ENCODE peak calls at places on chromosome 1, in eight cellular contexts. X is C1 segment of cervical spinal cord, P is psoas muscle, I is mesenchymal stem cell, B is heart right ventricle, S is AML-193, F is A549, T is SW480. Y is an unnamed sample.

GRCh38 chr1:184669400-184669799 is 85.3 kb downstream of the EDEM3 start:
- DNase-seq in X (no peak), P (no peak), I (no peak), B (no peak), S (no peak), F (no peak), T (no peak), Y (no peak)

GRCh38 chr1:27527857-27528700 is 38.1 kb upstream of the WASF2 start:
- DNase-seq in X (peak; percentile 72), P (no peak), I (no peak), B (no peak), S (no peak), F (no peak), T (peak; percentile 88), Y (no peak)

GRCh38 chr1:177495878-177496277 is 325.1 kb downstream of the BRINP2 start:
- DNase-seq in X (no peak), P (no peak), I (no peak), B (no peak), S (no peak), F (peak; percentile 17), T (no peak), Y (no peak)

GRCh38 chr1:232568331-232568852 is 61.5 kb downstream of the SIPA1L2 start:
- DNase-seq in X (no peak), P (no peak), I (no peak), B (no peak), S (no peak), F (no peak), T (no peak), Y (no peak)

GRCh38 chr1:24513691-24514090 is 11.1 kb downstream of the RCAN3 start:
- DNase-seq in X (no peak), P (no peak), I (no peak), B (no peak), S (no peak), F (no peak), T (no peak), Y (no peak)

GRCh38 chr1:157154940-157155514 is 16.8 kb upstream of the ETV3 start:
- DNase-seq in X (peak; percentile 4), P (peak; percentile 62), I (peak; percentile 63), B (peak; percentile 85), S (no peak), F (peak; percentile 71), T (peak; percentile 63), Y (no peak)

GRCh38 chr1:119808491-119808890 is 2.8 kb downstream of the REG4 start:
- DNase-seq in X (no peak), P (no peak), I (no peak), B (no peak), S (no peak), F (no peak), T (no peak), Y (no peak)

GRCh38 chr1:15966081-15966955 is 9.6 kb downstream of the ZBTB17 start:
- DNase-seq in X (peak; percentile 40), P (no peak), I (peak; percentile 67), B (no peak), S (no peak), F (no peak), T (no peak), Y (no peak)

GRCh38 chr1:50080904-50081586 is 27.7 kb upstream of the ELAVL4 start:
- DNase-seq in X (no peak), P (no peak), I (no peak), B (no peak), S (peak; percentile 22), F (peak; percentile 6), T (peak; percentile 18), Y (no peak)

GRCh38 chr1:37670133-37670532 is 22.2 kb upstream of the CDCA8 start:
- DNase-seq in X (no peak), P (no peak), I (no peak), B (no peak), S (no peak), F (no peak), T (no peak), Y (no peak)

GRCh38 chr1:204407314-204407971 is 4.2 kb downstream of the PPP1R15B start:
- DNase-seq in X (no peak), P (no peak), I (peak; percentile 23), B (no peak), S (no peak), F (no peak), T (no peak), Y (no peak)

GRCh38 chr1:27979151-27979858 is 19.5 kb downstream of the XKR8 start:
- DNase-seq in X (no peak), P (no peak), I (peak; percentile 76), B (no peak), S (peak; percentile 92), F (peak; percentile 65), T (peak; percentile 52), Y (no peak)